ENCODE peak calls at places on chromosomes 16 and 17, in ten cellular contexts. One of them, this sample, is unnamed.

GRCh38 chr16:86044241-86044671 is 145.3 kb downstream of the IRF8 start:
- DNase-seq in AML-193: peak; percentile 1
- DNase-seq in NCI-H460: peak; percentile 43
- DNase-seq in anterior cingulate cortex: no peak
- DNase-seq in Caco-2: no peak
- DNase-seq in activated naive CD4-positive, alpha-beta T cell treated with anti-CD3 and anti-CD28 coated beads, Interleukin-2, amount 50 U/mL, for 16 hours: peak; percentile 50
- DNase-seq in testis: no peak
- DNase-seq in HS-5: no peak
- DNase-seq in NCI-H1092 treated with DMSO at 0.1 percent for 48 hours: no peak
- DNase-seq in fibroblast of lung: peak; percentile 39
- DNase-seq in this sample: peak; percentile 36

GRCh38 chr17:28839221-28839620 is 3.4 kb downstream of the FAM222B start:
- DNase-seq in AML-193: no peak
- DNase-seq in NCI-H460: no peak
- DNase-seq in anterior cingulate cortex: no peak
- DNase-seq in Caco-2: no peak
- DNase-seq in activated naive CD4-positive, alpha-beta T cell treated with anti-CD3 and anti-CD28 coated beads, Interleukin-2, amount 50 U/mL, for 16 hours: no peak
- DNase-seq in testis: no peak
- DNase-seq in HS-5: no peak
- DNase-seq in NCI-H1092 treated with DMSO at 0.1 percent for 48 hours: no peak
- DNase-seq in fibroblast of lung: no peak
- DNase-seq in this sample: no peak

GRCh38 chr17:49759203-49759602 is 4.7 kb downstream of the FAM117A start:
- DNase-seq in AML-193: no peak
- DNase-seq in NCI-H460: no peak
- DNase-seq in anterior cingulate cortex: no peak
- DNase-seq in Caco-2: no peak
- DNase-seq in activated naive CD4-positive, alpha-beta T cell treated with anti-CD3 and anti-CD28 coated beads, Interleukin-2, amount 50 U/mL, for 16 hours: no peak
- DNase-seq in testis: no peak
- DNase-seq in HS-5: no peak
- DNase-seq in NCI-H1092 treated with DMSO at 0.1 percent for 48 hours: no peak
- DNase-seq in fibroblast of lung: no peak
- DNase-seq in this sample: no peak

GRCh38 chr17:8166731-8167130 is 4.0 kb upstream of the VAMP2 start:
- DNase-seq in AML-193: no peak
- DNase-seq in NCI-H460: no peak
- DNase-seq in anterior cingulate cortex: no peak
- DNase-seq in Caco-2: no peak
- DNase-seq in activated naive CD4-positive, alpha-beta T cell treated with anti-CD3 and anti-CD28 coated beads, Interleukin-2, amount 50 U/mL, for 16 hours: no peak
- DNase-seq in testis: no peak
- DNase-seq in HS-5: no peak
- DNase-seq in NCI-H1092 treated with DMSO at 0.1 percent for 48 hours: no peak
- DNase-seq in fibroblast of lung: no peak
- DNase-seq in this sample: no peak

GRCh38 chr17:58285422-58285810 is 4.7 kb upstream of the MPO start:
- DNase-seq in AML-193: no peak
- DNase-seq in NCI-H460: no peak
- DNase-seq in anterior cingulate cortex: no peak
- DNase-seq in Caco-2: no peak
- DNase-seq in activated naive CD4-positive, alpha-beta T cell treated with anti-CD3 and anti-CD28 coated beads, Interleukin-2, amount 50 U/mL, for 16 hours: no peak
- DNase-seq in testis: no peak
- DNase-seq in HS-5: no peak
- DNase-seq in NCI-H1092 treated with DMSO at 0.1 percent for 48 hours: no peak
- DNase-seq in fibroblast of lung: no peak
- DNase-seq in this sample: no peak

GRCh38 chr17:30031214-30031869 is 85.3 kb upstream of the NSRP1 start:
- DNase-seq in AML-193: no peak
- DNase-seq in NCI-H460: no peak
- DNase-seq in anterior cingulate cortex: no peak
- DNase-seq in Caco-2: no peak
- DNase-seq in activated naive CD4-positive, alpha-beta T cell treated with anti-CD3 and anti-CD28 coated beads, Interleukin-2, amount 50 U/mL, for 16 hours: no peak
- DNase-seq in testis: no peak
- DNase-seq in HS-5: no peak
- DNase-seq in NCI-H1092 treated with DMSO at 0.1 percent for 48 hours: no peak
- DNase-seq in fibroblast of lung: no peak
- DNase-seq in this sample: no peak

GRCh38 chr17:38352245-38353083 is 820 bp downstream of the SOCS7 start:
- DNase-seq in AML-193: peak; percentile 41
- DNase-seq in NCI-H460: no peak
- DNase-seq in anterior cingulate cortex: no peak
- DNase-seq in Caco-2: peak; percentile 49
- DNase-seq in activated naive CD4-positive, alpha-beta T cell treated with anti-CD3 and anti-CD28 coated beads, Interleukin-2, amount 50 U/mL, for 16 hours: peak; percentile 26
- DNase-seq in testis: peak; percentile 44
- DNase-seq in HS-5: no peak
- DNase-seq in NCI-H1092 treated with DMSO at 0.1 percent for 48 hours: peak; percentile 8
- DNase-seq in fibroblast of lung: peak; percentile 29
- DNase-seq in this sample: no peak

GRCh38 chr17:54992797-54993639 is 24.5 kb downstream of the STXBP4 start:
- DNase-seq in AML-193: peak; percentile 79
- DNase-seq in NCI-H460: peak; percentile 64
- DNase-seq in anterior cingulate cortex: no peak
- DNase-seq in Caco-2: peak; percentile 56
- DNase-seq in activated naive CD4-positive, alpha-beta T cell treated with anti-CD3 and anti-CD28 coated beads, Interleukin-2, amount 50 U/mL, for 16 hours: no peak
- DNase-seq in testis: no peak
- DNase-seq in HS-5: no peak
- DNase-seq in NCI-H1092 treated with DMSO at 0.1 percent for 48 hours: peak; percentile 63
- DNase-seq in fibroblast of lung: peak; percentile 35
- DNase-seq in this sample: peak; percentile 74

GRCh38 chr17:67441052-67441738 is 64.1 kb downstream of the PITPNC1 start:
- DNase-seq in AML-193: peak; percentile 65
- DNase-seq in NCI-H460: peak; percentile 87
- DNase-seq in anterior cingulate cortex: no peak
- DNase-seq in Caco-2: no peak
- DNase-seq in activated naive CD4-positive, alpha-beta T cell treated with anti-CD3 and anti-CD28 coated beads, Interleukin-2, amount 50 U/mL, for 16 hours: peak; percentile 71
- DNase-seq in testis: no peak
- DNase-seq in HS-5: peak; percentile 4
- DNase-seq in NCI-H1092 treated with DMSO at 0.1 percent for 48 hours: no peak
- DNase-seq in fibroblast of lung: peak; percentile 75
- DNase-seq in this sample: no peak

GRCh38 chr17:29149431-29150064 is 30.6 kb downstream of the MYO18A start:
- DNase-seq in AML-193: peak; percentile 50
- DNase-seq in NCI-H460: no peak
- DNase-seq in anterior cingulate cortex: no peak
- DNase-seq in Caco-2: no peak
- DNase-seq in activated naive CD4-positive, alpha-beta T cell treated with anti-CD3 and anti-CD28 coated beads, Interleukin-2, amount 50 U/mL, for 16 hours: no peak
- DNase-seq in testis: no peak
- DNase-seq in HS-5: no peak
- DNase-seq in NCI-H1092 treated with DMSO at 0.1 percent for 48 hours: no peak
- DNase-seq in fibroblast of lung: no peak
- DNase-seq in this sample: peak; percentile 50

GRCh38 chr16:30870904-30871303 is 23.0 kb downstream of the BCL7C start:
- DNase-seq in AML-193: no peak
- DNase-seq in NCI-H460: no peak
- DNase-seq in anterior cingulate cortex: no peak
- DNase-seq in Caco-2: no peak
- DNase-seq in activated naive CD4-positive, alpha-beta T cell treated with anti-CD3 and anti-CD28 coated beads, Interleukin-2, amount 50 U/mL, for 16 hours: no peak
- DNase-seq in testis: no peak
- DNase-seq in HS-5: no peak
- DNase-seq in NCI-H1092 treated with DMSO at 0.1 percent for 48 hours: no peak
- DNase-seq in fibroblast of lung: no peak
- DNase-seq in this sample: no peak

GRCh38 chr17:7042507-7043194 is 1.2 kb downstream of the SLC16A11 start:
- DNase-seq in AML-193: no peak
- DNase-seq in NCI-H460: no peak
- DNase-seq in anterior cingulate cortex: no peak
- DNase-seq in Caco-2: no peak
- DNase-seq in activated naive CD4-positive, alpha-beta T cell treated with anti-CD3 and anti-CD28 coated beads, Interleukin-2, amount 50 U/mL, for 16 hours: peak; percentile 57
- DNase-seq in testis: no peak
- DNase-seq in HS-5: no peak
- DNase-seq in NCI-H1092 treated with DMSO at 0.1 percent for 48 hours: no peak
- DNase-seq in fibroblast of lung: no peak
- DNase-seq in this sample: no peak

GRCh38 chr17:160336-160735 is 21.1 kb downstream of the DOC2B start:
- DNase-seq in AML-193: no peak
- DNase-seq in NCI-H460: no peak
- DNase-seq in anterior cingulate cortex: no peak
- DNase-seq in Caco-2: no peak
- DNase-seq in activated naive CD4-positive, alpha-beta T cell treated with anti-CD3 and anti-CD28 coated beads, Interleukin-2, amount 50 U/mL, for 16 hours: no peak
- DNase-seq in testis: no peak
- DNase-seq in HS-5: no peak
- DNase-seq in NCI-H1092 treated with DMSO at 0.1 percent for 48 hours: no peak
- DNase-seq in fibroblast of lung: no peak
- DNase-seq in this sample: no peak

GRCh38 chr17:20825539-20825938 is 217.3 kb downstream of the USP22 start:
- DNase-seq in AML-193: no peak
- DNase-seq in NCI-H460: no peak
- DNase-seq in anterior cingulate cortex: no peak
- DNase-seq in Caco-2: no peak
- DNase-seq in activated naive CD4-positive, alpha-beta T cell treated with anti-CD3 and anti-CD28 coated beads, Interleukin-2, amount 50 U/mL, for 16 hours: no peak
- DNase-seq in testis: no peak
- DNase-seq in HS-5: no peak
- DNase-seq in NCI-H1092 treated with DMSO at 0.1 percent for 48 hours: no peak
- DNase-seq in fibroblast of lung: no peak
- DNase-seq in this sample: no peak

GRCh38 chr17:73455050-73455687 is 143.4 kb upstream of the CDC42EP4 start:
- DNase-seq in AML-193: no peak
- DNase-seq in NCI-H460: no peak
- DNase-seq in anterior cingulate cortex: no peak
- DNase-seq in Caco-2: no peak
- DNase-seq in activated naive CD4-positive, alpha-beta T cell treated with anti-CD3 and anti-CD28 coated beads, Interleukin-2, amount 50 U/mL, for 16 hours: no peak
- DNase-seq in testis: peak; percentile 81
- DNase-seq in HS-5: no peak
- DNase-seq in NCI-H1092 treated with DMSO at 0.1 percent for 48 hours: peak; percentile 11
- DNase-seq in fibroblast of lung: no peak
- DNase-seq in this sample: no peak

GRCh38 chr17:37797206-37797605 is 52.3 kb upstream of the HNF1B start:
- DNase-seq in AML-193: no peak
- DNase-seq in NCI-H460: no peak
- DNase-seq in anterior cingulate cortex: no peak
- DNase-seq in Caco-2: no peak
- DNase-seq in activated naive CD4-positive, alpha-beta T cell treated with anti-CD3 and anti-CD28 coated beads, Interleukin-2, amount 50 U/mL, for 16 hours: no peak
- DNase-seq in testis: no peak
- DNase-seq in HS-5: no peak
- DNase-seq in NCI-H1092 treated with DMSO at 0.1 percent for 48 hours: no peak
- DNase-seq in fibroblast of lung: peak; percentile 39
- DNase-seq in this sample: no peak

GRCh38 chr16:14303182-14303618 is 232.1 kb downstream of the MRTFB start:
- DNase-seq in AML-193: no peak
- DNase-seq in NCI-H460: no peak
- DNase-seq in anterior cingulate cortex: no peak
- DNase-seq in Caco-2: no peak
- DNase-seq in activated naive CD4-positive, alpha-beta T cell treated with anti-CD3 and anti-CD28 coated beads, Interleukin-2, amount 50 U/mL, for 16 hours: no peak
- DNase-seq in testis: no peak
- DNase-seq in HS-5: no peak
- DNase-seq in NCI-H1092 treated with DMSO at 0.1 percent for 48 hours: no peak
- DNase-seq in fibroblast of lung: peak; percentile 36
- DNase-seq in this sample: no peak

GRCh38 chr17:73293480-73293911 is 18.3 kb downstream of the CDC42EP4 start:
- DNase-seq in AML-193: no peak
- DNase-seq in NCI-H460: no peak
- DNase-seq in anterior cingulate cortex: no peak
- DNase-seq in Caco-2: no peak
- DNase-seq in activated naive CD4-positive, alpha-beta T cell treated with anti-CD3 and anti-CD28 coated beads, Interleukin-2, amount 50 U/mL, for 16 hours: no peak
- DNase-seq in testis: peak; percentile 43
- DNase-seq in HS-5: no peak
- DNase-seq in NCI-H1092 treated with DMSO at 0.1 percent for 48 hours: no peak
- DNase-seq in fibroblast of lung: peak; percentile 86
- DNase-seq in this sample: peak; percentile 23

GRCh38 chr16:88844412-88845118 is 12.2 kb downstream of the GALNS start:
- DNase-seq in AML-193: no peak
- DNase-seq in NCI-H460: no peak
- DNase-seq in anterior cingulate cortex: no peak
- DNase-seq in Caco-2: no peak
- DNase-seq in activated naive CD4-positive, alpha-beta T cell treated with anti-CD3 and anti-CD28 coated beads, Interleukin-2, amount 50 U/mL, for 16 hours: no peak
- DNase-seq in testis: no peak
- DNase-seq in HS-5: no peak
- DNase-seq in NCI-H1092 treated with DMSO at 0.1 percent for 48 hours: no peak
- DNase-seq in fibroblast of lung: no peak
- DNase-seq in this sample: no peak

GRCh38 chr17:40244255-40244654 is 25.2 kb downstream of the WIPF2 start:
- DNase-seq in AML-193: no peak
- DNase-seq in NCI-H460: no peak
- DNase-seq in anterior cingulate cortex: no peak
- DNase-seq in Caco-2: no peak
- DNase-seq in activated naive CD4-positive, alpha-beta T cell treated with anti-CD3 and anti-CD28 coated beads, Interleukin-2, amount 50 U/mL, for 16 hours: no peak
- DNase-seq in testis: no peak
- DNase-seq in HS-5: no peak
- DNase-seq in NCI-H1092 treated with DMSO at 0.1 percent for 48 hours: no peak
- DNase-seq in fibroblast of lung: no peak
- DNase-seq in this sample: no peak

GRCh38 chr17:7922499-7923289 is 6.6 kb upstream of the RNF227 start:
- DNase-seq in AML-193: no peak
- DNase-seq in NCI-H460: peak; percentile 33
- DNase-seq in anterior cingulate cortex: peak; percentile 80
- DNase-seq in Caco-2: peak; percentile 76
- DNase-seq in activated naive CD4-positive, alpha-beta T cell treated with anti-CD3 and anti-CD28 coated beads, Interleukin-2, amount 50 U/mL, for 16 hours: peak; percentile 87
- DNase-seq in testis: peak; percentile 90
- DNase-seq in HS-5: no peak
- DNase-seq in NCI-H1092 treated with DMSO at 0.1 percent for 48 hours: no peak
- DNase-seq in fibroblast of lung: peak; percentile 81
- DNase-seq in this sample: no peak

GRCh38 chr17:19365833-19366636 is 3.5 kb upstream of the B9D1 start:
- DNase-seq in AML-193: no peak
- DNase-seq in NCI-H460: no peak
- DNase-seq in anterior cingulate cortex: no peak
- DNase-seq in Caco-2: no peak
- DNase-seq in activated naive CD4-positive, alpha-beta T cell treated with anti-CD3 and anti-CD28 coated beads, Interleukin-2, amount 50 U/mL, for 16 hours: no peak
- DNase-seq in testis: no peak
- DNase-seq in HS-5: no peak
- DNase-seq in NCI-H1092 treated with DMSO at 0.1 percent for 48 hours: no peak
- DNase-seq in fibroblast of lung: no peak
- DNase-seq in this sample: no peak

GRCh38 chr16:85528528-85529387 is 84.4 kb upstream of the GSE1 start:
- DNase-seq in AML-193: no peak
- DNase-seq in NCI-H460: no peak
- DNase-seq in anterior cingulate cortex: no peak
- DNase-seq in Caco-2: peak; percentile 67
- DNase-seq in activated naive CD4-positive, alpha-beta T cell treated with anti-CD3 and anti-CD28 coated beads, Interleukin-2, amount 50 U/mL, for 16 hours: no peak
- DNase-seq in testis: no peak
- DNase-seq in HS-5: no peak
- DNase-seq in NCI-H1092 treated with DMSO at 0.1 percent for 48 hours: no peak
- DNase-seq in fibroblast of lung: no peak
- DNase-seq in this sample: no peak

GRCh38 chr16:15770512-15770911 is 86.3 kb downstream of the MYH11 start:
- DNase-seq in AML-193: no peak
- DNase-seq in NCI-H460: no peak
- DNase-seq in anterior cingulate cortex: no peak
- DNase-seq in Caco-2: no peak
- DNase-seq in activated naive CD4-positive, alpha-beta T cell treated with anti-CD3 and anti-CD28 coated beads, Interleukin-2, amount 50 U/mL, for 16 hours: no peak
- DNase-seq in testis: no peak
- DNase-seq in HS-5: no peak
- DNase-seq in NCI-H1092 treated with DMSO at 0.1 percent for 48 hours: no peak
- DNase-seq in fibroblast of lung: peak; percentile 73
- DNase-seq in this sample: no peak

GRCh38 chr17:72687941-72688340 is 404.5 kb downstream of the SLC39A11 start:
- DNase-seq in AML-193: no peak
- DNase-seq in NCI-H460: no peak
- DNase-seq in anterior cingulate cortex: no peak
- DNase-seq in Caco-2: no peak
- DNase-seq in activated naive CD4-positive, alpha-beta T cell treated with anti-CD3 and anti-CD28 coated beads, Interleukin-2, amount 50 U/mL, for 16 hours: no peak
- DNase-seq in testis: no peak
- DNase-seq in HS-5: no peak
- DNase-seq in NCI-H1092 treated with DMSO at 0.1 percent for 48 hours: no peak
- DNase-seq in fibroblast of lung: no peak
- DNase-seq in this sample: no peak

GRCh38 chr16:12874135-12874534 is 27.3 kb upstream of the SHISA9 start:
- DNase-seq in AML-193: no peak
- DNase-seq in NCI-H460: peak; percentile 76
- DNase-seq in anterior cingulate cortex: no peak
- DNase-seq in Caco-2: no peak
- DNase-seq in activated naive CD4-positive, alpha-beta T cell treated with anti-CD3 and anti-CD28 coated beads, Interleukin-2, amount 50 U/mL, for 16 hours: no peak
- DNase-seq in testis: no peak
- DNase-seq in HS-5: peak; percentile 81
- DNase-seq in NCI-H1092 treated with DMSO at 0.1 percent for 48 hours: no peak
- DNase-seq in fibroblast of lung: peak; percentile 43
- DNase-seq in this sample: no peak

GRCh38 chr16:59941581-59941980 is 1207.5 kb upstream of the GOT2 start:
- DNase-seq in AML-193: no peak
- DNase-seq in NCI-H460: no peak
- DNase-seq in anterior cingulate cortex: no peak
- DNase-seq in Caco-2: no peak
- DNase-seq in activated naive CD4-positive, alpha-beta T cell treated with anti-CD3 and anti-CD28 coated beads, Interleukin-2, amount 50 U/mL, for 16 hours: no peak
- DNase-seq in testis: no peak
- DNase-seq in HS-5: no peak
- DNase-seq in NCI-H1092 treated with DMSO at 0.1 percent for 48 hours: no peak
- DNase-seq in fibroblast of lung: no peak
- DNase-seq in this sample: no peak

GRCh38 chr17:14781123-14781522 is 480.2 kb downstream of the HS3ST3B1 start:
- DNase-seq in AML-193: no peak
- DNase-seq in NCI-H460: no peak
- DNase-seq in anterior cingulate cortex: no peak
- DNase-seq in Caco-2: no peak
- DNase-seq in activated naive CD4-positive, alpha-beta T cell treated with anti-CD3 and anti-CD28 coated beads, Interleukin-2, amount 50 U/mL, for 16 hours: no peak
- DNase-seq in testis: no peak
- DNase-seq in HS-5: no peak
- DNase-seq in NCI-H1092 treated with DMSO at 0.1 percent for 48 hours: no peak
- DNase-seq in fibroblast of lung: no peak
- DNase-seq in this sample: no peak